ENCODE peak calls at places on chromosomes 5 and 9, in eight cellular contexts. N, X, J, S, U, Q, A and R are unnamed samples.

GRCh38 chr5:152262667-152263066 is 142.4 kb downstream of the NMUR2 start:
- DNase-seq in N (no peak), X (no peak), J (no peak), S (no peak), U (no peak), Q (no peak), A (no peak), R (no peak)

GRCh38 chr5:127400524-127400923 is 109.9 kb downstream of the MEGF10 start:
- DNase-seq in N (no peak), X (no peak), J (no peak), S (no peak), U (no peak), Q (no peak), A (no peak), R (no peak)

GRCh38 chr9:135533093-135533492 is 11.9 kb downstream of the LCN1 start:
- DNase-seq in N (no peak), X (no peak), J (no peak), S (peak; percentile 6), U (no peak), Q (no peak), A (no peak), R (no peak)

GRCh38 chr9:20242767-20243166 is 379.5 kb downstream of the MLLT3 start:
- DNase-seq in N (no peak), X (no peak), J (no peak), S (peak; percentile 84), U (no peak), Q (no peak), A (no peak), R (no peak)

GRCh38 chr5:6700074-6700685 is 13.1 kb upstream of the TENT4A start:
- DNase-seq in N (no peak), X (no peak), J (no peak), S (no peak), U (no peak), Q (no peak), A (no peak), R (no peak)

GRCh38 chr5:145499483-145499882 is 335.7 kb downstream of the PRELID2 start:
- DNase-seq in N (no peak), X (no peak), J (no peak), S (no peak), U (no peak), Q (no peak), A (peak; percentile 39), R (no peak)

GRCh38 chr9:122158202-122158601 is 1.4 kb downstream of the NDUFA8 start:
- DNase-seq in N (peak; percentile 76), X (peak; percentile 60), J (no peak), S (peak; percentile 72), U (no peak), Q (no peak), A (peak; percentile 43), R (no peak)

GRCh38 chr5:174056064-174056842 is 10.7 kb downstream of the NSG2 start:
- DNase-seq in N (no peak), X (no peak), J (no peak), S (no peak), U (no peak), Q (peak; percentile 57), A (no peak), R (no peak)

GRCh38 chr9:28032178-28032532 is 458.9 kb upstream of the C9orf72 start:
- DNase-seq in N (no peak), X (peak; percentile 14), J (no peak), S (no peak), U (no peak), Q (no peak), A (no peak), R (no peak)

GRCh38 chr5:132469380-132470372 is 20.9 kb downstream of the IRF1 start:
- DNase-seq in N (no peak), X (no peak), J (peak; percentile 28), S (no peak), U (no peak), Q (no peak), A (peak; percentile 35), R (no peak)

GRCh38 chr9:120946259-120946658 is 19.7 kb upstream of the TRAF1 start:
- DNase-seq in N (no peak), X (no peak), J (no peak), S (no peak), U (no peak), Q (no peak), A (peak; percentile 55), R (no peak)

DNA sequence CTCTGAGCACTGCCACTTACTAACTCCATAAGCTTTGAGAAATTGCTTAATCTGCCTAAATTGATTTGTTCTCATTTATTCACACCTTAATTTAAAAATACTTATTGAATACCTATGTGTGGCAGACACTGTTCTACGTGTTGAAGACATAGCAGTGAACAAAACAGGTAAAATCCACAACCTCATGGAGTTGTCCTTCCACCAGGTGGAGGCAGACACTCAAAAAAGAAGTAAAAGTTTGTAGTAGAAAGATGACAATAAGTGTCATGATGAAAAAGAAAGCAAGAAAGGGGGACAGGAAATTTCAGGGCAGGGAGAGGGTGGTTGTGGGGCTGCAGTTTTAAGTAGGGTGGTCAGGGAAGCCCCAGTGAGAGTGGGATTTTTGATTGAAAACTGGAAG is 94.9 kb downstream of the SREK1 start:
- DNase-seq in N (peak; percentile 27), X (no peak), J (no peak), S (no peak), U (no peak), Q (no peak), A (no peak), R (no peak)
- TF ChIP-seq CTCF in N (peak; percentile 48), X (peak; percentile 21), J (no peak), S (peak; percentile 56), U (no peak), Q (peak; percentile 43), A (peak; percentile 13), R (no peak)

DNA sequence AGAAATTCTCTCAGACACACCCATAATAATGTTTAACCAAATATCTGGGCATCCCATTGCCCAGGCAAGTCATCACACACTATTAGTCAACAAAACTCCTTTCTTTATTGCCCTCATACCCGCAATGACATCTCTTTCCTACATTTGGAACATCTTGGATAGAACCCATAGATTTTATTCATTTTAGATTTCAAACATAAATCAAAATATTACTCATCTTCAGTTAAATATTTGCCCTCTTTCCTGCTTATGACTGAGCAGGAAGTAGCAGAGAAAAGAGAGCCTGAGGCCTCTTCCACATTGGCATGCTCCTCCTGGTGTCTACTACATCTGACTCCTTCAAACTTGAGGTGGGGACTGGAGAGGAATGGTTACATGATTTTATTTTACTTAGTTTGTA is 592.0 kb downstream of the CHSY3 start:
- DNase-seq in N (peak; percentile 6), X (no peak), J (no peak), S (no peak), U (no peak), Q (no peak), A (no peak), R (no peak)
- H3K27ac ChIP-seq in N (peak overlapping the region; percentile 72), X (no peak overlapping the region), J (no peak overlapping the region), S (no peak overlapping the region), U (no peak overlapping the region), Q (no peak overlapping the region), A (no peak overlapping the region), R (no peak overlapping the region)

GRCh38 chr5:1668141-1668721 is 131.4 kb downstream of the MRPL36 start:
- DNase-seq in N (no peak), X (peak; percentile 15), J (no peak), S (no peak), U (peak; percentile 22), Q (no peak), A (no peak), R (no peak)
- H3K4me3 ChIP-seq in N (no peak overlapping the region), X (no peak overlapping the region), J (no peak overlapping the region), S (no peak overlapping the region), U (no peak overlapping the region), Q (no peak overlapping the region), A (no peak overlapping the region), R (peak overlapping the region; percentile 57)

GRCh38 chr5:1513326-1514026 is 10.3 kb downstream of the LPCAT1 start:
- DNase-seq in N (no peak), X (no peak), J (peak; percentile 55), S (no peak), U (peak; percentile 30), Q (peak; percentile 11), A (no peak), R (no peak)

GRCh38 chr5:1512541-1513291 is 11.0 kb downstream of the LPCAT1 start:
- DNase-seq in N (no peak), X (no peak), J (peak; percentile 64), S (no peak), U (peak; percentile 44), Q (peak; percentile 10), A (no peak), R (peak; percentile 17)

GRCh38 chr5:1510631-1511030 is 13.1 kb downstream of the LPCAT1 start:
- DNase-seq in N (no peak), X (no peak), J (peak; percentile 64), S (no peak), U (peak; percentile 26), Q (peak; percentile 14), A (no peak), R (peak; percentile 23)

GRCh38 chr5:1511037-1511436 is 12.7 kb downstream of the LPCAT1 start:
- DNase-seq in N (no peak), X (no peak), J (peak; percentile 66), S (no peak), U (peak; percentile 42), Q (no peak), A (no peak), R (peak; percentile 25)

GRCh38 chr5:1511651-1512540 is 11.9 kb downstream of the LPCAT1 start:
- DNase-seq in N (peak; percentile 56), X (no peak), J (peak; percentile 66), S (peak; percentile 18), U (peak; percentile 40), Q (peak; percentile 12), A (peak; percentile 55), R (peak; percentile 37)
- TF ChIP-seq CTCF in N (peak; percentile 24), X (peak; percentile 23), J (no peak), S (peak; percentile 56), U (no peak), Q (no peak), A (peak; percentile 37), R (peak; percentile 38)